ENCODE peak calls at places on chromosomes 4 and X, in ten cellular contexts. D is IMR-90, N is left lung, F is sigmoid colon, X is WERI-Rb-1, C is brain microvascular endothelial cell, R is MG63, T is SJSA1, B is lower lobe of right lung, A is spleen. Y is an unnamed sample. For H3K36me3 and H3K27me3, the result is how much of the 10 kb centered on the place peaks cover.

GRCh38 chr4:83929550-83929949 is 393.6 kb downstream of the GPAT3 start:
- DNase-seq in D (no peak), B (no peak), R (no peak), X (no peak), N (no peak), C (no peak), T (no peak), A (no peak), F (no peak), Y (no peak)

GRCh38 chr4:106109929-106110328 is 206.1 kb downstream of the TBCK start:
- DNase-seq in B (no peak), A (no peak), D (no peak), X (no peak), R (no peak), F (no peak), C (no peak), N (no peak), T (no peak), Y (no peak)

GRCh38 chrX:119155416-119156035 is 27.9 kb upstream of the KIAA1210 start:
- DNase-seq in R (peak), B (no peak), T (no peak), F (no peak), C (peak), D (peak), A (no peak), N (no peak), X (no peak), Y (no peak)

GRCh38 chr4:140876597-140877364 is 120.6 kb upstream of the TBC1D9 start:
- DNase-seq in B (no peak), A (no peak), N (no peak), X (no peak), C (no peak), F (no peak), D (peak), R (no peak), T (no peak), Y (no peak)

GRCh38 chr4:78426972-78427371 is 124.6 kb upstream of the ANXA3 start:
- DNase-seq in C (no peak), N (no peak), F (no peak), A (no peak), B (no peak), X (no peak), T (no peak), R (no peak), D (no peak), Y (no peak)

GRCh38 chr4:168511780-168512467 is 15.1 kb downstream of the PALLD start:
- DNase-seq in B (no peak), R (no peak), D (no peak), T (no peak), X (no peak), C (no peak), A (peak), F (no peak), N (no peak), Y (no peak)

GRCh38 chr4:183422962-183423653 is 21.3 kb upstream of the CDKN2AIP start:
- DNase-seq in A (no peak), X (no peak), R (peak), N (no peak), C (no peak), F (no peak), D (peak), T (no peak), B (no peak), Y (no peak)

GRCh38 chr4:132646186-132646585 is 502.9 kb upstream of the PCDH10 start:
- DNase-seq in B (no peak), C (no peak), T (no peak), A (no peak), D (no peak), N (no peak), R (no peak), X (no peak), F (no peak), Y (no peak)

GRCh38 chr4:19406789-19407188 is 844.9 kb upstream of the SLIT2 start:
- DNase-seq in C (no peak), X (no peak), D (no peak), A (no peak), F (no peak), R (no peak), N (no peak), T (no peak), B (no peak), Y (no peak)

GRCh38 chr4:121053601-121054143 is 18.7 kb downstream of the NDNF start:
- DNase-seq in A (no peak), N (no peak), T (no peak), R (peak), B (no peak), C (peak), D (no peak), F (no peak), X (no peak), Y (peak)

GRCh38 chr4:30875659-30876269 is 155.6 kb downstream of the PCDH7 start:
- DNase-seq in R (no peak), B (no peak), N (no peak), C (no peak), T (no peak), F (no peak), D (peak), X (no peak), A (no peak), Y (no peak)

GRCh38 chrX:109409181-109409580 is 72.7 kb downstream of the GUCY2F start:
- DNase-seq in R (no peak), T (no peak), F (no peak), B (no peak), C (no peak), A (no peak), D (no peak), X (no peak), N (no peak), Y (no peak)

GRCh38 chrX:30680618-30681017 is 27.4 kb downstream of the GK start:
- DNase-seq in D (no peak), A (no peak), N (no peak), R (no peak), F (no peak), B (no peak), X (no peak), C (no peak), T (no peak), Y (no peak)

GRCh38 chr4:185534850-185535761 is at the start of gene PDLIM3:
- DNase-seq in D (peak), R (peak), A (peak), C (peak), B (peak), X (peak), F (peak), N (peak), T (peak), Y (no peak)

GRCh38 chr4:90095000-90095399 is 32.2 kb upstream of the CCSER1 start:
- DNase-seq in N (no peak), X (no peak), T (no peak), A (no peak), D (no peak), B (no peak), C (no peak), R (no peak), F (no peak), Y (no peak)

GRCh38 chr4:13541720-13542576 is 2.4 kb downstream of the NKX3-2 start:
- DNase-seq in T (no peak), F (peak), X (peak), B (no peak), D (no peak), R (no peak), A (peak), C (no peak), N (no peak), Y (no peak)

GRCh38 chr4:7871356-7871755 is 68.3 kb downstream of the AFAP1 start:
- DNase-seq in T (no peak), N (no peak), C (no peak), A (no peak), R (no peak), F (peak), D (no peak), X (no peak), B (no peak), Y (no peak)

GRCh38 chr4:3442959-3443749 is 1.4 kb downstream of the HGFAC start:
- DNase-seq in B (no peak), F (no peak), R (peak), N (no peak), D (no peak), C (no peak), T (no peak), X (peak), A (peak), Y (no peak)

DNA sequence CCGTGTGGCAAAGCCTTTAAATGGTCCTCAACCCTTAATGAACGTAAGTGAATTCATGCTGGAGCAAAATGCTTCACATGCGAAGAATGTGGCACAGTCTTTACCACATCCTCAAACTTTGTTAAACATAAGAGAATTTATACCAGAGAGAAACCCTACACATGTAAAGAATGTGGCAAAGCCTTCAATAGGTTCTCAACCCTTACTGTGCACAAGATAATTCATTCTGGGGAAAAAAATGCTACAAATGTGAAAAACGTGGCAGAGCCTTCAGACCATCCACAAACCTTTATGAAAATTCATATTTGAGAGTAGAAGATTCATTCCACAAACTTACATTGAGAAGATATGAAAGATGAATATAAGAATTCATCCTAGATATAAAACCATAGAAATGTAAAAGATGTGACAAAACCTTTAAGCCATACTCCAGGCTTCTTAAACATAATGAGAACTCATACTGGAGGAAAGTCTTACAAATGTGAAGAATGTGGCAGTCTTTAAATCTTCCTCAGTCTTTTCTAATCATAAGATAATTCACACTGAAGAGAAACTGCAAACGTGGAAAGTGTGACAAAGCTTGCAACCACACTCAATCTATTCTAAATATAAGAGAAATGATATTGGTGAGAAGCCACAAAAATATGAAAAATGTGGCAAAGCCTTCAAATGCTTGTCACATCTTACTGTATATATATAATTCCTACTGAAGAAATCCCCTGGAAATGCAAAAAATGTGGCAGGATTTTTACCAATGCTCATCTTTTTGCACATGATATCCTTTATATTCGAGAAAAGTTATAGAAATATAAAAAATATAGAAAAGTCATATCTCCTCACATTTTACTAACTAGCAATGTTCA is 36.9 kb downstream of the ZNF141 start:
- DNase-seq in F (no peak), D (no peak), B (no peak), X (no peak), N (no peak), R (no peak), C (no peak), A (no peak), T (no peak), Y (no peak)
- H3K36me3 ChIP-seq in F (under half), D (under half), B (under half), X (under half), N (half or more), R (under half), C (under half), A (half or more), T (under half), Y (under half)

DNA sequence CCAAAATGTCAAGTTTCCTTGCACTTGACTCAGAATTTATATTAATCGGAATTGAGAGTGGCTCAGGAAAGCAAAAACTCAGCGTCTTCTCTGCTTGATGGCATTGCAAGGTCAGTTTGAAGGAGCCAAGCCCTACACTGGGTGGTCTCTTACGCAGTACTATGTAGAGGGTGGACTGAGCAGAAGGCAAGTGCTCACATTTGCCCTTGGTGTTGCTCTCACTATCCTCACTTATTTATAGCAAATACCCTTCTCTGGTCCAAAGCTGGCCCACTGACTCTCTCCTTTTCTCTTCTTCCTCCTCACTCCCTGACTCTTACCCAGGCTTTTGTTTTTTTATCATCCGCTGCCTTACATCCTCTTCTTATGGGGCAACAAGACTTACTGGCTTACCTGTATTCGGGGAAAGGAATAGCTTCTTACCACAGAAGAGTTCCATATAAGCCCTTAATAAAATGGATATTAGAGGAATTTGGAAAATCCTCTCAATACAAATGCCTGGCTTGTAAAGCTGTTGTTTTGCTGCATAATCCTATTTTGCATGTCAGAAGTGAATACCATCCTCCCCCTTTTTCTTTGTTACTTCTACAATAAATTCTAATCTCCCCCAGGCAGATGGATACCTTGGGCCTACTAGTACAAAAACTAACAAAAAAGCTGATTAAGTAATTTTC is 24.8 kb upstream of the GATB start:
- DNase-seq in C (no peak), T (no peak), F (no peak), D (no peak), N (no peak), X (no peak), A (no peak), B (no peak), R (no peak), Y (no peak)
- H3K27me3 ChIP-seq in C (under half), T (under half), F (under half), D (under half), N (under half), X (half or more), A (under half), B (under half), R (under half), Y (under half)

GRCh38 chr4:48184891-48185290 is 50.8 kb upstream of the TXK start:
- DNase-seq in B (no peak), T (no peak), C (no peak), X (no peak), N (no peak), D (peak), R (no peak), F (no peak), A (no peak), Y (no peak)
- H3K4me3 ChIP-seq in B (no peak), T (no peak), C (no peak), X (no peak), N (no peak), D (no peak), R (no peak), F (no peak), A (no peak), Y (no peak)

DNA sequence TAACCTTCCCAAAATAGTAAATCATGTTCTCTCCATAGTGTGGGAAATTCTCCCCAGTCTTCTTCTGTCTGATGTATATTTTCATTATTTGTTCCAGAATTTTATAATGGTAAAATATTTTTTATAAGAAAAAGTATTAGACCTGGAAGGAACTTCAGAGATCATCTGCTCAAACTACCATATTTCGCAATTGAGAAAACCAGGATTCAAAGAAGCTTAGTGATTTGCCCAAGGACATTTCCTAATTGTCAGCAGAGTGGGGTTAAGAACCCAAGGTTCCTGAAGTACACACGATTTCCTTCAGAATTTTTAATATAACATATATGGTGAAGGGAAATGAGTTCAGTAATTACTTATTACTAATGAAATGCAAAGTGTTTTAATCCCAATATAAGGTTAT is 24.1 kb downstream of the OCIAD1 start:
- DNase-seq in R (no peak), B (no peak), X (no peak), D (no peak), T (no peak), C (no peak), N (no peak), A (no peak), F (no peak), Y (no peak)
- H3K36me3 ChIP-seq in R (under half), B (half or more), X (half or more), D (under half), T (under half), C (under half), N (half or more), A (half or more), F (half or more), Y (under half)

DNA sequence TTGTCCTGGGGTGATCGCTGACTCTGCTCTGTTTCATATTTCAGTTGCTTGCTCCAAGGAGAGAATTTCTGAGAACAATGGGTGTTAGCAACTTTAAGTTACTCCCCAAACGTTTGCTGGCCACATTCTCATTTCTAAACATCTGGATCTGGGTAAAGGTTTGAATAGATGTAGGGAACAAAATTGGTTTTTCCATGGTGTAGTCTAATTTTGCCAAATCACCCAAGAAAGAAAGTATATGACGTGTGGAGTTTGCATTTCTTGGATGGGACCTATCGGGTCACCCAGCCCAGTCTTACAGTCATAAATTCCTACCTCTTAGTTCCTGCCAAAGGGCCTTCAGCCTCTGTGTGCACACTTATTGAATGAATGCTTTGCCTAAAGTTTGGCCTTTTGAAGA is 103.7 kb downstream of the AKAP4 start:
- DNase-seq in C (no peak), B (no peak), X (no peak), T (no peak), D (no peak), N (no peak), A (no peak), F (no peak), R (no peak), Y (no peak)
- H3K27me3 ChIP-seq in C (under half), B (under half), X (under half), T (under half), D (under half), N (under half), A (under half), F (under half), R (under half), Y (under half)

GRCh38 chr4:2402053-2402452 is 16.4 kb downstream of the ZFYVE28 start:
- DNase-seq in X (peak), C (no peak), R (no peak), B (peak), F (peak), N (peak), T (no peak), A (no peak), D (no peak), Y (no peak)
- H3K4me3 ChIP-seq in X (peak), C (peak), R (no peak), B (peak), F (peak), N (no peak), T (no peak), A (peak), D (no peak), Y (peak)